ENCODE peak calls at places on chromosomes 6 and 20, in four cellular contexts. D is iPS DF 6.9, Y is NCI-H1105, V is left colon. C is an unnamed sample.

GRCh38 chr6:147080215-147080614 is 124.0 kb upstream of the STXBP5 start:
- DNase-seq in D (no peak), Y (no peak), V (no peak), C (peak)

GRCh38 chr6:159074120-159074684 is 29.4 kb upstream of the TAGAP start:
- DNase-seq in Y (no peak), V (no peak), D (no peak), C (peak)

GRCh38 chr20:48999890-49000870 is 45.9 kb upstream of the CSE1L start:
- DNase-seq in V (no peak), D (no peak), Y (peak), C (no peak)

GRCh38 chr6:128144320-128144719 is 243.5 kb upstream of the THEMIS start:
- DNase-seq in D (no peak), Y (no peak), V (no peak), C (no peak)

GRCh38 chr6:44156494-44157151 is 2.0 kb upstream of the CAPN11 start:
- DNase-seq in D (peak), V (peak), Y (no peak), C (no peak)

GRCh38 chr6:14028631-14029030 is 88.9 kb upstream of the CD83 start:
- DNase-seq in D (no peak), V (no peak), Y (no peak), C (no peak)

GRCh38 chr20:22619272-22619671 is 34.9 kb upstream of the FOXA2 start:
- DNase-seq in D (no peak), Y (no peak), V (no peak), C (no peak)

GRCh38 chr6:129853996-129854711 is 7.0 kb downstream of the TMEM244 start:
- DNase-seq in V (no peak), Y (no peak), D (no peak), C (no peak)

GRCh38 chr20:25090492-25091429 is 8.8 kb upstream of the VSX1 start:
- DNase-seq in V (peak), D (no peak), Y (peak), C (peak)

GRCh38 chr20:62004614-62005013 is 61.1 kb downstream of the TAF4 start:
- DNase-seq in Y (no peak), V (no peak), D (no peak), C (no peak)

GRCh38 chr6:26250806-26251075 is 114.3 kb upstream of the BTN3A2 start:
- DNase-seq in V (no peak), Y (peak), D (no peak), C (peak)

GRCh38 chr6:32196682-32197616 is 4.5 kb upstream of the GPSM3 start:
- DNase-seq in Y (no peak), V (peak), D (no peak), C (no peak)

GRCh38 chr6:128713461-128713860 is 169.5 kb upstream of the LAMA2 start:
- DNase-seq in V (no peak), Y (no peak), D (no peak), C (no peak)

GRCh38 chr6:1840491-1841121 is 230.9 kb downstream of the FOXC1 start:
- DNase-seq in D (no peak), Y (no peak), V (no peak), C (no peak)

GRCh38 chr6:31363809-31364208 is 6.8 kb upstream of the HLA-B start:
- DNase-seq in Y (no peak), D (no peak), V (no peak), C (no peak)

GRCh38 chr6:16619017-16619416 is 142.2 kb downstream of the ATXN1 start:
- DNase-seq in V (no peak), Y (no peak), D (no peak), C (no peak)

GRCh38 chr6:43060755-43061633 is 1.6 kb downstream of the KLC4 start:
- DNase-seq in D (no peak), Y (no peak), V (no peak), C (no peak)